ENCODE peak calls at places on chromosome 1, in ten cellular contexts. Y is H1, T is brain microvascular endothelial cell, U is AG04450, E is cardiac fibroblast, R is kidney, S is osteocyte, Q is Calu3, A is IMR-90, Z is A549. B is an unnamed sample.

GRCh38 chr1:209743145-209743482 is 12.7 kb upstream of the TRAF3IP3 start:
- DNase-seq in Y (no peak), T (peak), U (peak), E (peak), R (peak), S (no peak), Q (no peak), A (peak), Z (no peak), B (no peak)

GRCh38 chr1:37015713-37016112 is 18.6 kb downstream of the GRIK3 start:
- DNase-seq in Y (no peak), T (no peak), U (no peak), E (no peak), R (no peak), S (no peak), Q (no peak), A (no peak), Z (no peak), B (no peak)

GRCh38 chr1:199135901-199136300 is 497.1 kb downstream of the PTPRC start:
- DNase-seq in Y (no peak), T (no peak), U (no peak), E (no peak), R (no peak), S (no peak), Q (peak), A (no peak), Z (no peak), B (no peak)

GRCh38 chr1:21634481-21635137 is 34.5 kb downstream of the RAP1GAP start:
- DNase-seq in Y (no peak), T (no peak), U (no peak), E (no peak), R (no peak), S (no peak), Q (peak), A (no peak), Z (no peak), B (no peak)

GRCh38 chr1:44485229-44485932 is 80.3 kb downstream of the RNF220 start:
- DNase-seq in Y (no peak), T (peak), U (peak), E (peak), R (no peak), S (no peak), Q (no peak), A (peak), Z (no peak), B (no peak)

GRCh38 chr1:156920233-156921052 is at the start of gene LRRC71:
- DNase-seq in Y (peak), T (peak), U (peak), E (peak), R (peak), S (peak), Q (peak), A (peak), Z (peak), B (peak)

GRCh38 chr1:181391297-181391905 is 91.9 kb upstream of the CACNA1E start:
- DNase-seq in Y (no peak), T (no peak), U (no peak), E (no peak), R (no peak), S (no peak), Q (no peak), A (no peak), Z (no peak), B (no peak)

GRCh38 chr1:161763522-161764098 is 2.5 kb upstream of the ATF6 start:
- DNase-seq in Y (no peak), T (no peak), U (no peak), E (no peak), R (no peak), S (no peak), Q (peak), A (no peak), Z (peak), B (no peak)

DNA sequence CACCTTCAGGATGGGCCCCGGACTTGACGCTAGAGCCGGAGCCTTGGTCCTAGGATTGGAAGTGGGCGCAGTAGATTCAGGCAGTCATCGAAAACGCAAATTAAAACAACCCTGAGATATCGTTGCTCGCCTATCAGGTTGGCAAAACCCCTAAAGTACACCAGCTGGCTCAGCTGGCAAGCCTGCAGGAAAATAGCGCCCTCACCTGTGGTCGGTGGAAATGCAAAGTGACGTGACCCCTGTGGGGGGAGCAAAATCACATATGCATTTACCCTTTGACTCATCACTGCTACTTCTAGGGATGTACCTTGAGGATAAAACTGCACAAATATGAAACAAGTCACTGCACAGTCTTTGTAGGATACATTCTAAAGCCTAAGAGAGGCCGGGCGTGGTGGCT is 170.3 kb upstream of the TMEM51 start:
- DNase-seq in Y (peak), T (no peak), U (no peak), E (no peak), R (no peak), S (no peak), Q (no peak), A (no peak), Z (no peak), B (no peak)
- TF ChIP-seq CTCF in Y (peak), T (peak), U (no peak), E (no peak), R (no peak), S (no peak), Q (no peak), A (no peak), Z (no peak), B (no peak)

DNA sequence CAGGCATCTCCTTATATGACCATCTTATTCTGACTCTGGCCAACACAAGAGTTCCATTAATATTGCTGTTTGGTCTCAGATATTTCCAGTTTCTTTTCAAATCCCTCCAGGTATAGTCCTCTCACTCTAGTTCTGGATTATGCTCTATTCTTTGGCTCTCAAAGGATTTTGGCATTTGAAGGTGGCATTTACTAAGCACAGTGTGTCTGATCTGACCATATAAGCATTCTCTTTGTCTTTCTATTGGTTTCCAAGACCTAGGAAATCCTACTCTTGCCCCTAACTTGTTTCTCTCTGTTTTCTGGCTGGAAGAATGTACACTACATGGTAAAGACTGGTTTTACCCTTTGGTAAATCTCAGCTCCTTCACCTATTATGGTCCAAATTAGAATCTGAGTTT is 12.7 kb upstream of the ACADM start:
- DNase-seq in Y (no peak), T (no peak), U (no peak), E (no peak), R (no peak), S (no peak), Q (no peak), A (no peak), Z (no peak), B (no peak)
- TF ChIP-seq CTCF in Y (no peak), T (no peak), U (no peak), E (no peak), R (no peak), S (no peak), Q (no peak), A (no peak), Z (no peak), B (no peak)

DNA sequence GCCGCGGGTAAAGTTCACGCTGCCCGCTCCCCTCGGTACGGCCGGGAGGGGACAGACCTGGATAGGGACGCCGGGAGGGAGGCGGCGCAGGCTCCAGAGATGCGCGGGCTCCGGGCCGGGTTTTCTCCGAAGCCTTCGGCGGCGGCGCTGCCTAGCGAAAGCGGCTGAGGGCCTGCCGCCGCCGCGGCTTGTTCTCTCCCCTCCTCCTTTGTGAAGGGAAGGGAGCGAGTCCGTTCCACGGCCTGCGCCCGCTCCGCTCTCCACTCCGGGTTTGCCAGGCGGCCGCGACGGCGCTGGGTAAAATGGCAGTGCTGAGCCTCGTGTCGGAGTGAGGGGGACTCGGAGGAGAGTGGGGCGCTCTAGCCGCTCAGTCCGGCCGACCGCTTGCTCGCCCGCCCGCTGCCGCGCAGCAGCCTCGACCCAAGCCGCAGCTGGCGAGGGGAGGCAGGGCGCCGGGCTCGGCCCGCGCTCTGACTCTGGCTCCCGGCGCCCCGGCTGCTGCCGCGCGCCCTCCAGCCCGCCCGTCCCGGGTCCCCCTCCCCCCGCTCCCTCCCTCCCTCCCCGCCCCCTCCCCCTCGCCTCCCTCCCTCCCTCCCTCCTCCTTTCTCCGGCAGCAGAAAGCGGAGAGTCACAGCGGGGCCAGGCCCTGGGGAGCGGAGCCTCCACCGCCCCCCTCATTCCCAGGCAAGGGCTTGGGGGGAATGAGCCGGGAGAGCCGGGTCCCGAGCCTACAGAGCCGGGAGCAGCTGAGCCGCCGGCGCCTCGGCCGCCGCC is at the start of gene ARID1A:
- DNase-seq in Y (peak), T (peak), U (peak), E (peak), R (peak), S (peak), Q (peak), A (peak), Z (peak), B (peak)
- TF ChIP-seq CTCF in Y (no peak), T (peak), U (peak), E (no peak), R (peak), S (peak), Q (no peak), A (peak), Z (no peak), B (no peak)

GRCh38 chr1:63593887-63594617 is 841 bp downstream of the PGM1 start:
- DNase-seq in Y (peak), T (no peak), U (no peak), E (peak), R (peak), S (peak), Q (peak), A (peak), Z (peak), B (no peak)

GRCh38 chr1:63592536-63593302 is 492 bp upstream of the PGM1 start:
- DNase-seq in Y (no peak), T (no peak), U (no peak), E (no peak), R (no peak), S (no peak), Q (no peak), A (no peak), Z (no peak), B (peak)

GRCh38 chr1:63590161-63590560 is 3.0 kb upstream of the PGM1 start:
- DNase-seq in Y (no peak), T (no peak), U (peak), E (peak), R (no peak), S (no peak), Q (no peak), A (peak), Z (no peak), B (no peak)

GRCh38 chr1:63595435-63595834 is 2.2 kb downstream of the PGM1 start:
- DNase-seq in Y (no peak), T (no peak), U (no peak), E (no peak), R (no peak), S (no peak), Q (no peak), A (no peak), Z (no peak), B (no peak)

DNA sequence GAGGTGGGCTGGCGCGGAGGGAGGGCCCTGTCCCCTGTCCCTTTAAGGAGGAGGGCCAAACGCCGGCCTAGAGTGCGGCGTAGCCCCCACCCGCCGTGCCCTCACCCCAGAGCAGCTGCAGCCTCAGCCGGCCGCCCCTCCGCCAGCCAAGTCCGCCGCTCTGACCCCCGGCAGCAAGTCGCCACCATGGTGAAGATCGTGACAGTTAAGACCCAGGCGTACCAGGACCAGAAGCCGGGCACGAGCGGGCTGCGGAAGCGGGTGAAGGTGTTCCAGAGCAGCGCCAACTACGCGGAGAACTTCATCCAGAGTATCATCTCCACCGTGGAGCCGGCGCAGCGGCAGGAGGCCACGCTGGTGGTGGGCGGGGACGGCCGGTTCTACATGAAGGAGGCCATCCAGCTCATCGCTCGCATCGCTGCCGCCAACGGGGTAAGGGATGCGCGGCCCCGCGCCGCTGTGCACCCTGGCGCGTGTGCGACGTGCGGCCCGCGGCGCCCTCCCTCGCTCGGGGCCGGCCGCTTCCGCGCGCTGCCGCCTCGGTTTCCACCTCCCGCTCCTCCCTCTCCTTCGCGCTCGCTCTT is at the start of gene PGM1:
- DNase-seq in Y (peak), T (peak), U (peak), E (peak), R (peak), S (peak), Q (peak), A (peak), Z (peak), B (peak)
- TF ChIP-seq CTCF in Y (no peak), T (no peak), U (no peak), E (no peak), R (no peak), S (no peak), Q (no peak), A (no peak), Z (no peak), B (no peak)

DNA sequence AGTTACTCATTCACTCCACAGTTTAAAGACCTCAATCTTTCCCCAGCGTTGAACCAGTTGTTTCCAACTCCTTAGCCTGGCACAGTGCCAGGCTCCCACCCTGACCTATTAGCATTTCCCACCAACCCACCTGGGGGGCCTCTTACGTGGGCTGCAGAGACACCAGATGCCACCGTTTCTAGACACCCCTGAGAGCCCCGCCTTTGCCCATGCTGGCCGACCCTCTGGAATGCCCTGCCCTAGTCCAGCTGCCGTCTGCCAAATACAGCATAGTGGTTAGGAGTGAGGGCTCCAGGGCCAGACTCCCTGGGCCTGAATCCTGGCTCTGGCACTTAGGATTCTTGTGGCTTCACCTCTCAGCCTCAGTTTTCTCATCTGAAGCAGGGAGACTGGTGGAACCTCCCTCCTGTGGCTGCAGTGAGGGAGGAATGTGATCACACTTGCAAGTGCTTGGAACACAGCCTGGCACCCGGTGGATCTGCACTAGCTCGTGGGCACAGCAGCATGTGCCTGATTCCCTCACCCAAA is 65.2 kb downstream of the TMCO4 start:
- DNase-seq in Y (no peak), T (no peak), U (no peak), E (peak), R (peak), S (no peak), Q (no peak), A (peak), Z (no peak), B (no peak)
- TF ChIP-seq CTCF in Y (no peak), T (no peak), U (no peak), E (no peak), R (no peak), S (no peak), Q (no peak), A (no peak), Z (no peak), B (no peak)

B was measured in D721Med.